ENCODE peak calls at places on chromosomes 2 and 18, in eight cellular contexts. U, N, O, X, V, D, A and Q are unnamed samples.

GRCh38 chr18:50117876-50118275 is 77.1 kb downstream of the MYO5B start:
- DNase-seq in U (no peak), N (no peak), O (no peak), X (no peak), V (no peak), D (no peak), A (no peak), Q (no peak)

GRCh38 chr2:227106845-227107759 is 56.9 kb downstream of the COL4A4 start:
- DNase-seq in U (peak; percentile 27), N (peak; percentile 47), O (peak; percentile 27), X (peak; percentile 15), V (peak; percentile 43), D (peak; percentile 71), A (peak; percentile 72), Q (peak; percentile 60)

GRCh38 chr2:10832228-10832936 is 19.8 kb upstream of the PDIA6 start:
- DNase-seq in U (peak; percentile 82), N (peak; percentile 89), O (peak; percentile 82), X (peak; percentile 85), V (peak; percentile 74), D (peak; percentile 77), A (peak; percentile 83), Q (peak; percentile 74)

GRCh38 chr2:74261204-74261864 is 62.9 kb downstream of the MTHFD2 start:
- DNase-seq in U (no peak), N (peak; percentile 37), O (peak; percentile 29), X (no peak), V (peak; percentile 25), D (no peak), A (peak; percentile 26), Q (no peak)

GRCh38 chr2:102657770-102658169 is 38.4 kb downstream of the SLC9A2 start:
- DNase-seq in U (no peak), N (no peak), O (no peak), X (no peak), V (no peak), D (no peak), A (no peak), Q (no peak)

GRCh38 chr2:135963841-135964240 is 21.6 kb downstream of the DARS1 start:
- DNase-seq in U (no peak), N (no peak), O (no peak), X (no peak), V (no peak), D (peak; percentile 37), A (no peak), Q (no peak)

GRCh38 chr2:51510298-51510697 is 478.4 kb upstream of the NRXN1 start:
- DNase-seq in U (no peak), N (no peak), O (no peak), X (no peak), V (no peak), D (no peak), A (no peak), Q (no peak)

GRCh38 chr2:119111115-119111975 is 47.2 kb downstream of the C1QL2 start:
- DNase-seq in U (no peak), N (no peak), O (no peak), X (no peak), V (no peak), D (no peak), A (no peak), Q (no peak)

GRCh38 chr2:145543155-145543554 is 1023.2 kb upstream of the ZEB2 start:
- DNase-seq in U (no peak), N (no peak), O (no peak), X (no peak), V (no peak), D (no peak), A (no peak), Q (no peak)

GRCh38 chr2:108145551-108145950 is 94.2 kb upstream of the SULT1C3 start:
- DNase-seq in U (no peak), N (no peak), O (no peak), X (no peak), V (no peak), D (peak; percentile 10), A (no peak), Q (no peak)

GRCh38 chr2:73000808-73001570 is 70.5 kb downstream of the SFXN5 start:
- DNase-seq in U (no peak), N (no peak), O (no peak), X (no peak), V (no peak), D (no peak), A (no peak), Q (no peak)

GRCh38 chr2:100889286-100889685 is 69.3 kb downstream of the NPAS2 start:
- DNase-seq in U (no peak), N (no peak), O (no peak), X (no peak), V (no peak), D (no peak), A (no peak), Q (no peak)

GRCh38 chr2:127530245-127531132 is 4.2 kb upstream of the IWS1 start:
- DNase-seq in U (no peak), N (no peak), O (no peak), X (no peak), V (no peak), D (no peak), A (no peak), Q (no peak)

GRCh38 chr18:10142496-10143160 is 228.8 kb downstream of the VAPA start:
- DNase-seq in U (no peak), N (no peak), O (no peak), X (no peak), V (no peak), D (peak; percentile 31), A (no peak), Q (no peak)

GRCh38 chr2:47558116-47559078 is 155.4 kb downstream of the MSH2 start:
- DNase-seq in U (no peak), N (no peak), O (no peak), X (no peak), V (no peak), D (no peak), A (no peak), Q (no peak)

DNA sequence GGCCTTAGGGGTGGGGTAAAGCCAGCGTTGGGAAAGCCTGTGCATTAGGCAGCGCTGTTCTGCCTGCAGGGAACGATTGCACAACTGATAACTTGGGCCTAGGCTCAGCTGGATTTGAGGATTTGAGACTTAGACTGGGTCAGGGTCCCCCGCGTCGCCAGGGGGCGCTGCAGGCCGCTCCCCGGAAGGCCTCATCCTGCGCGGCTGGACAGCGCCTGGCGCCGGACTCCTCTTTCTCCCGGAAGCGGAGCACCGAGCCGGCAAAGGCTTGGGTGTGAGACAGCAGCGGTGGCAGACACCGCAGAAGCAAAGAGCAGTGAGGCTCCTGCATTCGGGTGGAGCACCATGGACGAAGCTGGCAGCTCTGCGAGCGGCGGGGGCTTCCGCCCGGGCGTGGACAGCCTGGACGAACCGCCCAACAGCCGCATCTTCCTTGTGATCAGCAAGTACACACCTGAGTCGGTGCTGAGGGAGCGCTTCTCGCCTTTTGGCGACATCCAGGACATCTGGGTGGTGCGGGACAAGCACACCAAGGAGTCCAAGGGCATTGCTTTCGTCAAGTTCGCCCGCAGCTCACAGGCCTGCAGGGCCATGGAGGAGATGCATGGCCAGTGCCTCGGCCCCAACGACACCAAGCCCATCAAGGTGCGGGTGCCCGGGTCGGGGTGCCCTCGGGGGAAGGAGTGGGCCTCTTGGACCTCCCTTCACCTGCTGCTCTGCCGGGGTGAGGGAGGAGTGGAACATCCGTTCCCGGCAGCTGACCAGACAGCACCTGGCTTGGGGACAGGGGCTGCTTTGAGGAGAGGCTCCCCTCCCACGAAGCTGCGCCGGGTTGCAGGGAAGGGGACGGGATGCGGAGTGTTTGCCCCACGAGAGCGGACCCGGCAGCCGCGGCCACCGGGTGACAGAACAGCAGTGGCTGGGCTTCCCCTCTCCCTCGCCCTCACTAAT is at the start of gene RBM45:
- DNase-seq in U (peak; percentile 90), N (peak; percentile 94), O (peak; percentile 83), X (peak; percentile 95), V (peak; percentile 93), D (peak; percentile 89), A (peak; percentile 93), Q (peak; percentile 96)
- TF ChIP-seq POLR2A in U (no peak), N (no peak), O (peak; percentile 89), X (peak; percentile 93), V (peak; percentile 32), D (peak; percentile 65), A (peak; percentile 86), Q (peak; percentile 89)

GRCh38 chr2:20350753-20351554 is at the start of gene PUM2:
- DNase-seq in U (peak; percentile 94), N (peak; percentile 96), O (peak; percentile 84), X (peak; percentile 94), V (peak; percentile 93), D (peak; percentile 94), A (peak; percentile 95), Q (peak; percentile 96)
- TF ChIP-seq POLR2A in U (peak; percentile 80), N (no peak), O (peak; percentile 72), X (peak; percentile 85), V (peak; percentile 87), D (no peak), A (peak; percentile 96), Q (peak; percentile 85)

GRCh38 chr2:217833439-217833838 is 169.4 kb downstream of the TNS1 start:
- DNase-seq in U (no peak), N (no peak), O (no peak), X (no peak), V (no peak), D (no peak), A (no peak), Q (no peak)

GRCh38 chr2:217832987-217833386 is 169.8 kb downstream of the TNS1 start:
- DNase-seq in U (no peak), N (no peak), O (no peak), X (no peak), V (no peak), D (no peak), A (no peak), Q (no peak)

GRCh38 chr2:217831306-217831705 is 171.5 kb downstream of the TNS1 start:
- DNase-seq in U (no peak), N (no peak), O (no peak), X (no peak), V (no peak), D (no peak), A (no peak), Q (no peak)

GRCh38 chr2:217830807-217831206 is 172.0 kb downstream of the TNS1 start:
- DNase-seq in U (no peak), N (no peak), O (no peak), X (no peak), V (no peak), D (no peak), A (no peak), Q (no peak)

GRCh38 chr2:217832115-217832514 is 170.7 kb downstream of the TNS1 start:
- DNase-seq in U (no peak), N (no peak), O (no peak), X (no peak), V (peak; percentile 76), D (no peak), A (no peak), Q (no peak)
- TF ChIP-seq POLR2A in U (no peak), N (no peak), O (no peak), X (no peak), V (no peak), D (no peak), A (no peak), Q (no peak)

DNA sequence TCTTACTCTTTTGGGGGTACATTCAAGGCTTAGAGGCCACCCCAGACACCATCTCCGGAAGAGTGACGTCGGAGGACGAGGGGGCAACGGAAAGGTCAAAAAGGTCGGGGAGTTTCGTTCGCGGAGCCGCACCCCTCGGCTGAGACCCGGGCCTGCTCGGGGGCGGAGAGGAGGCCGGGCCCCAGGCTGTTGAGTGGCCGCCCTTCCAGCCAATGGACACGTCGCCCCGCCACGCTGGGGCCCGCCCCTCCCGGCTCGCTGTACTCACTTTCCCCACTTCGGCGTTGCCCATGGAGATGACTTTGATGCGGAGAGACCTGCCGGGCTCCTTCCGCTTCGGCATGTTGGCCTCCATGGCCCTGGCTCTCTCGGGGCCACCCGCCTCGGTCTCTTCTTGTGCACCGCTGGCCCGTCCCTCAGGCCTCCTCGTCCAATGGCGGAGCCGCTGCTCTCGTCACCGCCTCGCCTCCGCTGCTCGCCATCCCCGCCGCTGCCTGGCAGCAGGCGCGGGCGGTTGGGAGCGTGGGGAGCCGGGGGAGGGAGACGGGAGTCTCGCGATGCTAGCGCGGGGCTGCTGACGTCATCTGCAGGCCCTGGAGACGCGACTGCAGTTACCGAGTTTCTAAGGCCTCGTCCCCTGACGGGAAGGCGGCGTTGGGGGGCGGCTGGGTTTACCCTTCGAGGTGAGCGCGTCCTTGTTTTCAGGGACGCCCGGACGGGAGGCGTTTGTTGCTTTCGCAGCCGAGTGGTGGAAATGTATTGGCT is at the start of gene DNAJC27:
- DNase-seq in U (peak; percentile 99), N (peak; percentile 98), O (peak; percentile 94), X (peak; percentile 98), V (peak; percentile 98), D (peak; percentile 98), A (peak; percentile 98), Q (peak; percentile 99)
- TF ChIP-seq POLR2A in U (peak; percentile 97), N (no peak), O (peak; percentile 87), X (peak; percentile 96), V (peak; percentile 94), D (peak; percentile 97), A (peak; percentile 98), Q (peak; percentile 98)